ENCODE peak calls at places on chromosomes 7 and 10, in seven cellular contexts. H, Z, P, J, K, R and E are unnamed samples.
A peak's percentile ranks its signal among the peaks of the same experiment; 100 is the strongest.

GRCh38 chr7:138169441-138169851 is 93.2 kb downstream of the AKR1D1 start:
- DNase-seq in J (no peak), H (no peak), R (no peak), K (no peak), P (no peak), Z (no peak), E (no peak)

GRCh38 chr7:1567082-1567771 is 2.6 kb downstream of the PSMG3 start:
- DNase-seq in P (no peak), R (no peak), K (no peak), J (peak; percentile 80), H (no peak), Z (peak; percentile 72), E (no peak)

GRCh38 chr10:59434463-59435326 is 72.3 kb upstream of the FAM13C start:
- DNase-seq in K (no peak), Z (peak; percentile 66), J (no peak), P (no peak), H (no peak), R (no peak), E (no peak)

GRCh38 chr7:105982388-105982787 is 19.3 kb downstream of the CDHR3 start:
- DNase-seq in J (no peak), R (no peak), K (no peak), P (no peak), H (no peak), Z (no peak), E (no peak)

GRCh38 chr10:43355749-43356371 is 15.6 kb upstream of the FXYD4 start:
- DNase-seq in Z (peak; percentile 26), J (peak; percentile 78), K (no peak), H (no peak), P (no peak), R (no peak), E (no peak)

GRCh38 chr7:36967387-36967786 is 243.1 kb upstream of the AOAH start:
- DNase-seq in J (peak; percentile 65), H (no peak), K (no peak), Z (peak; percentile 76), R (no peak), P (peak; percentile 33), E (peak; percentile 27)

GRCh38 chr10:94085766-94086437 is 92.2 kb downstream of the PLCE1 start:
- DNase-seq in H (no peak), K (no peak), Z (no peak), P (no peak), J (no peak), R (no peak), E (no peak)

GRCh38 chr7:90999989-91000979 is 263.9 kb upstream of the FZD1 start:
- DNase-seq in H (no peak), R (no peak), J (no peak), Z (peak; percentile 45), P (no peak), K (no peak), E (no peak)

GRCh38 chr7:1922071-1922869 is 252.2 kb downstream of the ELFN1 start:
- DNase-seq in Z (peak; percentile 29), H (peak; percentile 48), J (no peak), P (no peak), R (no peak), K (no peak), E (no peak)

GRCh38 chr10:80141696-80142460 is 9.3 kb downstream of the PLAC9 start:
- DNase-seq in P (no peak), R (no peak), K (no peak), Z (no peak), J (no peak), H (no peak), E (no peak)

GRCh38 chr7:29607259-29607658 is 43.6 kb downstream of the PRR15 start:
- DNase-seq in J (no peak), Z (no peak), R (no peak), P (no peak), K (no peak), H (no peak), E (no peak)

GRCh38 chr7:25857376-25858067 is 294.5 kb upstream of the NFE2L3 start:
- DNase-seq in R (no peak), P (no peak), K (no peak), Z (peak; percentile 80), J (no peak), H (no peak), E (no peak)

GRCh38 chr10:74176380-74177139 is 25.5 kb downstream of the ADK start:
- DNase-seq in H (peak; percentile 96), R (peak; percentile 93), P (peak; percentile 64), K (peak; percentile 95), Z (peak; percentile 91), J (peak; percentile 93), E (peak; percentile 96)

GRCh38 chr10:96044686-96045085 is 1.3 kb downstream of the CCNJ start:
- DNase-seq in R (no peak), Z (peak; percentile 73), H (no peak), K (no peak), J (peak; percentile 2), P (peak; percentile 3), E (no peak)

GRCh38 chr7:85602196-85602595 is 415.3 kb upstream of the SEMA3D start:
- DNase-seq in R (no peak), J (no peak), H (no peak), Z (peak; percentile 79), K (no peak), P (no peak), E (no peak)

GRCh38 chr10:6771361-6771760 is 191.3 kb upstream of the PRKCQ start:
- DNase-seq in J (no peak), K (no peak), H (no peak), Z (peak; percentile 81), P (no peak), R (no peak), E (no peak)

GRCh38 chr7:41252551-41252950 is 450.3 kb downstream of the INHBA start:
- DNase-seq in R (no peak), H (no peak), P (no peak), Z (no peak), J (no peak), K (no peak), E (no peak)

GRCh38 chr10:75208177-75208576 is 2.4 kb upstream of the VDAC2 start:
- DNase-seq in R (no peak), Z (peak; percentile 82), H (no peak), K (no peak), P (no peak), J (no peak), E (no peak)

GRCh38 chr10:77692782-77693181 is 55.2 kb upstream of the KCNMA1 start:
- DNase-seq in Z (peak; percentile 28), J (no peak), R (no peak), P (no peak), K (no peak), H (no peak), E (no peak)

GRCh38 chr10:117927334-117927733 is 119.4 kb downstream of the RAB11FIP2 start:
- DNase-seq in J (no peak), H (no peak), R (no peak), Z (no peak), K (no peak), P (no peak), E (no peak)

GRCh38 chr10:71241899-71242620 is 29.7 kb downstream of the UNC5B start:
- DNase-seq in K (no peak), P (no peak), Z (no peak), R (no peak), H (no peak), J (no peak), E (no peak)

GRCh38 chr7:137266764-137267163 is 76.8 kb downstream of the PTN start:
- DNase-seq in P (no peak), J (no peak), R (no peak), H (no peak), K (no peak), Z (peak; percentile 27), E (no peak)

GRCh38 chr7:79050592-79050991 is 402.9 kb downstream of the MAGI2 start:
- DNase-seq in P (no peak), Z (peak; percentile 62), J (no peak), R (no peak), H (no peak), K (no peak), E (no peak)

GRCh38 chr10:3942930-3943489 is 158.0 kb upstream of the KLF6 start:
- DNase-seq in K (no peak), R (no peak), H (no peak), Z (no peak), P (no peak), J (no peak), E (no peak)

GRCh38 chr7:149625947-149626392 is 128.4 kb upstream of the ZNF746 start:
- DNase-seq in H (no peak), K (no peak), J (no peak), Z (peak; percentile 5), R (no peak), P (no peak), E (no peak)